ENCODE peak calls at places on chromosomes 16 and 17, in five cellular contexts. Z is K562, W is GM12878, A is HepG2, U is H1. R is an unnamed sample.

GRCh38 chr17:80774643-80775281 is 216.9 kb upstream of the CHMP6 start:
- DNase-seq in Z (no peak), U (no peak), W (no peak), A (no peak), R (no peak)

GRCh38 chr16:49757744-49758069 is 98.2 kb downstream of the ZNF423 start:
- DNase-seq in W (no peak), U (no peak), Z (no peak), A (no peak), R (peak)

GRCh38 chr17:57294629-57295501 is 38.5 kb downstream of the MSI2 start:
- DNase-seq in W (no peak), A (peak), Z (no peak), U (no peak), R (no peak)

GRCh38 chr17:72338847-72339790 is 218.3 kb downstream of the SOX9 start:
- DNase-seq in Z (no peak), A (peak), U (no peak), W (no peak), R (no peak)

GRCh38 chr17:18959845-18960240 is 7.9 kb downstream of the SLC5A10 start:
- DNase-seq in A (no peak), W (no peak), Z (no peak), U (no peak), R (no peak)

GRCh38 chr17:28398280-28398981 is 7.6 kb downstream of the SLC46A1 start:
- DNase-seq in U (no peak), A (peak), W (no peak), Z (no peak), R (no peak)

GRCh38 chr17:74408262-74408661 is 23.6 kb upstream of the GPRC5C start:
- DNase-seq in W (no peak), U (no peak), A (peak), Z (peak), R (no peak)

GRCh38 chr17:15659663-15660062 is 24.4 kb downstream of the TRIM16 start:
- DNase-seq in A (no peak), U (no peak), W (no peak), Z (no peak), R (no peak)

GRCh38 chr16:49776085-49776501 is 79.8 kb downstream of the ZNF423 start:
- DNase-seq in U (peak), Z (no peak), W (no peak), A (no peak), R (peak)

GRCh38 chr16:81545470-81546175 is 101.0 kb downstream of the CMIP start:
- DNase-seq in A (no peak), Z (no peak), U (no peak), W (no peak), R (no peak)

GRCh38 chr16:63596716-63597115 is 1525.1 kb downstream of the CDH11 start:
- DNase-seq in A (no peak), W (no peak), Z (no peak), U (no peak), R (no peak)

GRCh38 chr17:27840688-27841087 is 40.4 kb upstream of the NOS2 start:
- DNase-seq in Z (no peak), A (no peak), W (no peak), U (no peak), R (no peak)

GRCh38 chr17:73901661-73902415 is 257.6 kb upstream of the SDK2 start:
- DNase-seq in U (peak), Z (no peak), W (no peak), A (no peak), R (peak)

GRCh38 chr17:151886-152859 is 14.8 kb downstream of the SCGB1C2 start:
- DNase-seq in U (peak), Z (no peak), A (no peak), W (no peak), R (no peak)

GRCh38 chr16:88264641-88265285 is 118.0 kb upstream of the ZNF469 start:
- DNase-seq in U (peak), A (peak), Z (peak), W (peak), R (peak)
- TF ChIP-seq CREB1 in U (no peak), A (no peak), Z (no peak), W (no peak), R (no peak)

GRCh38 chr16:71380831-71381230 is 22.3 kb downstream of the CALB2 start:
- DNase-seq in Z (no peak), U (no peak), A (no peak), W (no peak), R (no peak)

GRCh38 chr16:71387045-71387871 is 28.7 kb downstream of the CALB2 start:
- DNase-seq in U (no peak), W (no peak), A (no peak), Z (no peak), R (no peak)

GRCh38 chr16:71384073-71384724 is 25.7 kb downstream of the CALB2 start:
- DNase-seq in W (no peak), U (no peak), A (no peak), Z (no peak), R (no peak)

GRCh38 chr16:71383054-71383773 is 24.7 kb downstream of the CALB2 start:
- DNase-seq in W (no peak), Z (no peak), A (no peak), U (no peak), R (no peak)
- TF ChIP-seq MAX in W (no peak), Z (no peak), A (no peak), U (no peak), R (no peak)

GRCh38 chr17:49779730-49780220 is 8.7 kb upstream of the KAT7 start:
- DNase-seq in U (no peak), W (no peak), Z (peak), A (peak), R (no peak)
- TF ChIP-seq CREB1 in U (no peak), W (no peak), Z (no peak), A (no peak), R (no peak)

GRCh38 chr17:76529643-76530488 is 7.6 kb downstream of the CYGB start:
- DNase-seq in W (no peak), A (peak), U (peak), Z (peak), R (no peak)
- TF ChIP-seq MAX in W (no peak), A (peak), U (no peak), Z (peak), R (no peak)

GRCh38 chr17:67362173-67362572 is 4.2 kb downstream of the PSMD12 start:
- DNase-seq in W (no peak), Z (no peak), A (no peak), U (no peak), R (no peak)

GRCh38 chr17:67360880-67361279 is 5.5 kb downstream of the PSMD12 start:
- DNase-seq in W (no peak), A (no peak), U (no peak), Z (no peak), R (no peak)

GRCh38 chr17:67364847-67365761 is 1.3 kb downstream of the PSMD12 start:
- DNase-seq in Z (no peak), W (no peak), U (peak), A (no peak), R (no peak)

GRCh38 chr17:67366193-67367157 is at the start of gene PSMD12:
- DNase-seq in W (peak), A (peak), Z (peak), U (peak), R (peak)

DNA sequence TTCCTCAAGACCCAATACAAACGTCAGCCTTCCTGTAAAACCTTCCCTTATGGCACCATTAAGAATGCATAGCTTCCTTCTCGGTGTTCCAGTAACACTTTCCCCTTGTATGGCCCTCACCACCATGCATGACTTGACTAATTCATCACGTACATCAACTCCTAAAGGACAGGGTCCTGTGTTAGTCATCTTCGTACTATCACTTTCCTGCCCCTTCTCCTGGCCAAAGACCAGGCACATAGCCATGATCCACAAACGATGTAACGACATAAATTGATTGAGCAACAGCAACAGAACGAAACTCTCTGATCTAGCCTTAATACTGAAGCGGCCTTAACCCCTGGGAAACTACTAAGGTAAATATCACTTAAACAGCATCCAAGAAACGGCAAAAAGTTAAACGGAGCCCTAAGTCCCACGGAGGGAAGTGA is 600 bp downstream of the PSMD12 start:
- DNase-seq in W (no peak), A (peak), U (no peak), Z (peak), R (no peak)
- TF ChIP-seq CREB1 in W (no peak), A (no peak), U (no peak), Z (no peak), R (no peak)

DNA sequence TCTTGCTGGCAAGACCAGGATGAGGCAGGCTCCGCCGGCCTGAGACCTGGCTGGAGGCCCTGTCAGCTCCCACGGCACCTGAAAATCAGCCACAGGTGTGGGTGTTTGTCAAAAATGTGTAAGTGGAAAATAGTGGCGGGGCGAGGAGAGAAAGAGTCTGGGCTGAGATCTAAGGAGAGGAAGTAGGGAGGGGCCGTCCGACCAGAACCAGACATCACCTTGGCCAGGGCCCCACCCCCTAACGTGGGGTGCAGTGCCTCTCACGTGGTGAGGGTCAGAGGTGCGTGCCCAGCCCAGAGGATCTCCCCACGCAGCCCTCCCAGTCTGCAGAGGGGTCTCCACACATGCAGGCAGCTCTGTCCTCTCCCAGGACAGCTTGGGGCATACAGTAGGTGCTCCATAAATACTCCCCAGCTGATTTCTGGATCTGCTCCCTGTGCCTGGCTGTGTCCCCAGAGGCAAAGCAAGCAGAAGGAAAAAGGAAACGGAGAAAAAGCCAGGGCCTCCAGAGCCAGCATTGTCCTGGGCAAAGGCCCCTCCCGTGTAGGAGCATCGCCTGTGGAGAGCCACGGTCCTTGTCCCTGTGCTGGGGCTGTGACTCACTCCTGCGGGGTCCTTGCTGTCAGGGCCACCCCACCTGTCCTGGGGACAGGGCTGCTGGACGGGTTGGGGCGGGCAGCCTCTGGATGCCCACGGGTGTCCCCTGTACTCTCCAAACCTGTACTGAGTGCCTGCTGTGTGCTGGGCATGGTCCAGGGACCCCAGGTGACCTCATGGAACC is 16.7 kb downstream of the ZFPM1 start:
- DNase-seq in W (no peak), A (no peak), Z (no peak), U (no peak), R (no peak)
- TF ChIP-seq MAX in W (no peak), A (no peak), Z (no peak), U (no peak), R (no peak)

DNA sequence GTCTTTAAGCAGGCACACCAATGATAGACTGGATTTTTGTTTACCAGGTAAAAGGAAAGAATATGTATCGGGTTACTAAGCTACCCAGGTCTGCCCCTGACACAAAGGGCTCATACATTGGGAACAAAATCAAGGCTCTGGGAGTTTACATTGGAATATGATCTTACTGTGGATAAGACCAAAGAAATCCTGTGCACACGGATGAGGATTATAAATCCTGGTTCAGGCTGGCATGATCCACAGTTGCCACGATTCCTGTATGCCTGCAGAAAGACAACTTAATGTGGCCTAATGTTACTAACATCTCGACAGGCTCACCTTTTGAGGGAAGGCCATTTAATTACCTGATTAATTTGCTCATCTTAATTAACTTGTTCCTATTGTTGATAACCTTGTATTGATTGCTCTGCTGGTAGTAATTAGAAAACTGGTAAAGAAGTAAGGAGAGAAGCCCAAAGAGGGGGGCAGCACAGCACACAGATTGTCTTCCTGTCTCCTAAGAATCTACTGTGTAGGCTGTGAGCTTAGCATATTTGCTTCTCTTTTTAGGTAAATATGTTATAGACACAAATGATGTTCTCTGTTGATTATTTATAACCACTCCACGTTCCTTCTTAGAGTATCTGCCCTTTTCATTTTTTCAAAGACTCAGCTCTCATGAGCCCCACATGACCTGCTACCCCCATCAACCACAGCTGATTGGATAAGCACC is 51.0 kb upstream of the TOX3 start:
- DNase-seq in A (peak), U (peak), W (no peak), Z (no peak), R (no peak)
- TF ChIP-seq CREB1 in A (peak), U (no peak), W (no peak), Z (no peak), R (no peak)

GRCh38 chr17:58320570-58321323 is 7.8 kb downstream of the TSPOAP1 start:
- DNase-seq in W (no peak), A (no peak), Z (no peak), U (no peak), R (no peak)
- TF ChIP-seq MAX in W (no peak), A (no peak), Z (no peak), U (no peak), R (no peak)

GRCh38 chr17:69452664-69453260 is 38.3 kb downstream of the MAP2K6 start:
- DNase-seq in W (no peak), A (no peak), U (no peak), Z (no peak), R (no peak)

GRCh38 chr17:69451416-69452394 is 37.2 kb downstream of the MAP2K6 start:
- DNase-seq in A (no peak), Z (no peak), W (no peak), U (no peak), R (no peak)

GRCh38 chr17:69448431-69449102 is 34.1 kb downstream of the MAP2K6 start:
- DNase-seq in A (no peak), Z (no peak), U (peak), W (no peak), R (peak)

GRCh38 chr17:69450131-69450530 is 35.6 kb downstream of the MAP2K6 start:
- DNase-seq in U (no peak), Z (no peak), A (no peak), W (no peak), R (no peak)

DNA sequence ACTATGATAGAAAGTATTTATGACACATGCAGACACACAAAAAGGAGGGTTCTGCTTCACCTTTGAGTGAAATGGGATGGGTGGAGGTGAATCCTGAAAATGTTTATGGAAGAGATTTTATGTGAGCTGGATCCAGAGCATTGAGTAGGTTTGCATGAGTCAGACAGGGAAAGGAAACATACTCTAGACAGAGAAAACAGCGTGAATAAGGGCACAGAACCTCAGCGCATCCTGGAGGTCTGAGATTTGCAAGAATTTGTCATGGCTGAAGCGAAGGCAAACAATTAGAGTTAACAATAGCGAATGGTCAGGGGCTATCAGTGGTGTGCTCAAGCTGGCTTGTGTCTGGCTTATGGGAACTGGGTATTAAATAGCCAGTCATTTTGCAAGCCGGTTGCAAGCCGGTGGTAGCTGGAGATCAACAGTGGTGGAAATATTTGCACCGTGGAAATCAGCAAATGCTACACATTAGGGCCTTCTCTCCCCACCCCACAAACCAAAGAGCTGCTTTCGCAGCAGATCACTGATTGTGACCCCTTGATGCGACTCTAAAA is 36.4 kb downstream of the MAP2K6 start:
- DNase-seq in W (no peak), Z (no peak), U (no peak), A (no peak), R (no peak)
- TF ChIP-seq CREB1 in W (no peak), Z (no peak), U (no peak), A (no peak), R (no peak)

R was measured in WTC11.